ENCODE peak calls at places on chromosomes 16 and 17, in nine cellular contexts. A, U, W, P, F, C, J, V and S are unnamed samples.

GRCh38 chr17:52096056-52096455 is 62.5 kb downstream of the CA10 start:
- DNase-seq in A (no peak), U (no peak), W (no peak), P (no peak), F (no peak), C (no peak), J (no peak), V (no peak), S (no peak)

GRCh38 chr17:65108152-65108551 is 29.0 kb upstream of the RGS9 start:
- DNase-seq in A (no peak), U (no peak), W (no peak), P (no peak), F (no peak), C (no peak), J (no peak), V (no peak), S (no peak)

GRCh38 chr17:35448214-35448898 is at the start of gene SLFN13:
- DNase-seq in A (peak), U (peak), W (peak), P (peak), F (peak), C (no peak), J (peak), V (peak), S (peak)

GRCh38 chr16:82071421-82071820 is 36.4 kb downstream of the HSD17B2 start:
- DNase-seq in A (no peak), U (no peak), W (no peak), P (no peak), F (no peak), C (no peak), J (no peak), V (no peak), S (no peak)

GRCh38 chr16:35559911-35560636 is 2100.7 kb downstream of the TP53TG3F start:
- DNase-seq in A (no peak), U (no peak), W (no peak), P (no peak), F (no peak), C (no peak), J (no peak), V (no peak), S (no peak)

GRCh38 chr17:31093866-31094599 is 744 bp upstream of the NF1 start:
- DNase-seq in A (no peak), U (no peak), W (peak), P (no peak), F (no peak), C (no peak), J (no peak), V (no peak), S (no peak)

GRCh38 chr16:21263640-21264211 is 14.4 kb downstream of the CRYM start:
- DNase-seq in A (no peak), U (no peak), W (peak), P (no peak), F (no peak), C (no peak), J (peak), V (no peak), S (no peak)

GRCh38 chr16:11224894-11225676 is 30.9 kb downstream of the SOCS1 start:
- DNase-seq in A (peak), U (peak), W (peak), P (no peak), F (no peak), C (no peak), J (no peak), V (no peak), S (no peak)

GRCh38 chr17:56595831-56596740 is 2.6 kb downstream of the NOG start:
- DNase-seq in A (no peak), U (no peak), W (no peak), P (no peak), F (no peak), C (no peak), J (no peak), V (no peak), S (no peak)

GRCh38 chr17:39191750-39192510 is 5.5 kb downstream of the CACNB1 start:
- DNase-seq in A (no peak), U (no peak), W (no peak), P (no peak), F (no peak), C (no peak), J (no peak), V (no peak), S (no peak)

GRCh38 chr16:46947900-46948547 is 25.4 kb downstream of the DNAJA2 start:
- DNase-seq in A (no peak), U (no peak), W (no peak), P (peak), F (no peak), C (no peak), J (no peak), V (no peak), S (no peak)

GRCh38 chr17:45660474-45660873 is 123.6 kb upstream of the CRHR1 start:
- DNase-seq in A (no peak), U (no peak), W (no peak), P (no peak), F (no peak), C (no peak), J (no peak), V (no peak), S (no peak)

GRCh38 chr17:50213026-50214015 is 11.9 kb upstream of the COL1A1 start:
- DNase-seq in A (no peak), U (no peak), W (peak), P (no peak), F (no peak), C (no peak), J (no peak), V (no peak), S (no peak)

GRCh38 chr17:10114931-10115535 is 83.4 kb downstream of the GAS7 start:
- DNase-seq in A (peak), U (peak), W (peak), P (peak), F (peak), C (peak), J (peak), V (peak), S (peak)

GRCh38 chr16:50066482-50067289 is 916 bp downstream of the HEATR3 start:
- DNase-seq in A (no peak), U (no peak), W (no peak), P (no peak), F (no peak), C (no peak), J (no peak), V (no peak), S (no peak)

GRCh38 chr17:58335779-58336455 is 7.3 kb upstream of the TSPOAP1 start:
- DNase-seq in A (no peak), U (peak), W (no peak), P (no peak), F (no peak), C (no peak), J (no peak), V (no peak), S (peak)

GRCh38 chr17:9233271-9233599 is 211.9 kb downstream of the NTN1 start:
- DNase-seq in A (no peak), U (no peak), W (no peak), P (no peak), F (no peak), C (no peak), J (no peak), V (no peak), S (no peak)

GRCh38 chr17:40122466-40122943 is 734 bp downstream of the MSL1 start:
- DNase-seq in A (peak), U (no peak), W (peak), P (peak), F (no peak), C (no peak), J (no peak), V (no peak), S (no peak)

GRCh38 chr16:50265260-50265659 is 1.1 kb upstream of the ADCY7 start:
- DNase-seq in A (no peak), U (no peak), W (peak), P (no peak), F (no peak), C (no peak), J (no peak), V (no peak), S (no peak)

GRCh38 chr17:58388302-58389190 is 28.8 kb downstream of the RNF43 start:
- DNase-seq in A (no peak), U (no peak), W (no peak), P (no peak), F (no peak), C (no peak), J (no peak), V (no peak), S (no peak)

GRCh38 chr17:62675260-62675659 is 47.8 kb downstream of the MRC2 start:
- DNase-seq in A (no peak), U (no peak), W (no peak), P (no peak), F (no peak), C (no peak), J (no peak), V (no peak), S (no peak)

GRCh38 chr16:57957396-57958392 is 13.2 kb downstream of the CNGB1 start:
- DNase-seq in A (no peak), U (no peak), W (no peak), P (no peak), F (no peak), C (no peak), J (no peak), V (no peak), S (no peak)

GRCh38 chr16:72985148-72985882 is 62.6 kb downstream of the ZFHX3 start:
- DNase-seq in A (peak), U (no peak), W (no peak), P (peak), F (peak), C (no peak), J (no peak), V (peak), S (no peak)

GRCh38 chr17:76816590-76817135 is 51.5 kb upstream of the MGAT5B start:
- DNase-seq in A (no peak), U (peak), W (no peak), P (no peak), F (no peak), C (no peak), J (no peak), V (no peak), S (no peak)

GRCh38 chr17:76811028-76811427 is 57.2 kb upstream of the MGAT5B start:
- DNase-seq in A (no peak), U (no peak), W (no peak), P (no peak), F (no peak), C (no peak), J (no peak), V (no peak), S (no peak)

GRCh38 chr17:76811834-76812233 is 56.4 kb upstream of the MGAT5B start:
- DNase-seq in A (no peak), U (no peak), W (no peak), P (no peak), F (no peak), C (no peak), J (no peak), V (no peak), S (no peak)

GRCh38 chr17:76812248-76812647 is 56.0 kb upstream of the MGAT5B start:
- DNase-seq in A (no peak), U (no peak), W (no peak), P (no peak), F (no peak), C (no peak), J (no peak), V (no peak), S (no peak)

DNA sequence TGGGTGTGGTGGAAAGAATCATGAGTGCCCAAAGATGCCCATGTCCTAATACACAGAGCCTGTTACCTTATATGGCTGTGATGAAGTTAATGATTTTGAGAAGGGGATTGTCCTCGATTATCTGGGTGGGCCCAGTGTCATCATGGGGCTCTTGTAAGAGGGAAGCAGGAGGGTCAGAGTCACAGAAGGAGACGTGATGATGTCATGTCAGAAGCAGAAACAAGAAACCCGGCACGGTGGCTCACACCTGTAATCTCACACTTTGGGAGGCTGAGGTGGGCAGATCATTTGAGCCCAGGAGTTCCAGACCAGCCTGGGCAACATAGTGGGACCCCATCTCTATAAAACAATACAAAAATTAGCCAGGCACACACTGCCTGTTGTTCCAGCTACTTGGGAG is 55.2 kb upstream of the MGAT5B start:
- DNase-seq in A (no peak), U (no peak), W (no peak), P (no peak), F (no peak), C (no peak), J (no peak), V (no peak), S (no peak)
- H3K4me3 ChIP-seq in A (no peak), U (no peak), W (no peak), P (no peak), F (no peak), C (no peak), J (no peak), V (no peak), S (no peak)

GRCh38 chr17:7579839-7580630 is 597 bp downstream of the CD68 start:
- DNase-seq in A (no peak), U (no peak), W (no peak), P (no peak), F (no peak), C (no peak), J (no peak), V (no peak), S (no peak)
- H3K4me3 ChIP-seq in A (peak), U (no peak), W (peak), P (peak), F (peak), C (peak), J (no peak), V (peak), S (peak)

GRCh38 chr16:718922-719321 is 2.0 kb upstream of the ANTKMT start:
- DNase-seq in A (no peak), U (no peak), W (peak), P (no peak), F (no peak), C (no peak), J (no peak), V (no peak), S (no peak)

GRCh38 chr16:721765-722481 is 977 bp downstream of the ANTKMT start:
- DNase-seq in A (peak), U (no peak), W (no peak), P (no peak), F (no peak), C (no peak), J (no peak), V (no peak), S (no peak)

GRCh38 chr16:720990-721764 is at the start of gene ANTKMT:
- DNase-seq in A (peak), U (peak), W (peak), P (peak), F (peak), C (no peak), J (no peak), V (no peak), S (peak)

GRCh38 chr16:719815-720506 is 985 bp upstream of the ANTKMT start:
- DNase-seq in A (no peak), U (no peak), W (peak), P (no peak), F (no peak), C (no peak), J (no peak), V (no peak), S (no peak)

GRCh38 chr16:720507-720989 is 398 bp upstream of the ANTKMT start:
- DNase-seq in A (no peak), U (no peak), W (peak), P (no peak), F (no peak), C (no peak), J (no peak), V (no peak), S (no peak)
- H3K4me3 ChIP-seq in A (peak), U (peak), W (peak), P (peak), F (peak), C (peak), J (peak), V (peak), S (peak)

GRCh38 chr16:85619089-85619850 is 6.1 kb downstream of the GSE1 start:
- DNase-seq in A (no peak), U (no peak), W (no peak), P (no peak), F (no peak), C (no peak), J (no peak), V (no peak), S (no peak)
- H3K4me3 ChIP-seq in A (no peak), U (no peak), W (no peak), P (no peak), F (no peak), C (no peak), J (no peak), V (no peak), S (no peak)

GRCh38 chr16:71289732-71290062 is 495 bp upstream of the CMTR2 start:
- DNase-seq in A (no peak), U (no peak), W (no peak), P (no peak), F (no peak), C (no peak), J (no peak), V (no peak), S (no peak)
- H3K4me3 ChIP-seq in A (peak), U (peak), W (peak), P (peak), F (peak), C (peak), J (peak), V (peak), S (peak)

DNA sequence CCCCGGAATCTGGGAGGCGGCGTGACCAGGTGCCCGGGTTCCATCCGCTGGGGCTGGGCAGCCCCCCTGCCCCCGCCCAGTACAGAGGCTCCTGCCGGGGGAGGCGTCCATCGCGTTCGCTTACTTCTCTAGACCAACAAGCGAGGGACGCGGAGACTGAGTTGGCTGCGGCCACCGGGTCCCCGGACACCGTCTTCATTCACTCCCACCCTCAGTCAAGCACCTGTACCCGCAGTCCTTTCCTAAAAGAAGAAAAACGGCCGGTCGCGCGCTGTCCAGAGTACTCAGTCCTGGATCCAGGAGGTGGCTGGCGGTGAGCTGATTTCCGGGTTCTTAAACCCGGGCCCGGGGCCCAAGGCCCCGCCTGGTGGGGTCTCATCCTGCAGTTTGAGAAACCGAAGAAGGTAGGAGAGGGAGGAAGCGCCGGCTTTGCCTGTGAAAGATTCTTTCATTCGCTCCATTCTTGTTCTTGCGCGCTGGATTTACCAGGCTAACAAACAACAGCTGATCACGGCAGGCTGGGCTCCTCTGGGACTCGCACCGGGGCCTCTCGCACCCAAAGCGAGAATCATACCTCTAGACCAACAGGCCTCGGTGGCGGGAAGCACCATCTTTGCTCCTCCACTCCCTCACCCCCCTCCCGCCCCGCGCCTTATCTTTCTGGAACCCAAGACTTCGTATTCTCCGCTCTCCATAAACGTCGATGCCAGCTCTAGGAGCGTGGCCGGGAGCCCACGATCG is 17.4 kb upstream of the OR1F1 start:
- DNase-seq in A (no peak), U (no peak), W (no peak), P (no peak), F (no peak), C (no peak), J (no peak), V (no peak), S (no peak)
- H3K4me3 ChIP-seq in A (peak), U (peak), W (peak), P (no peak), F (peak), C (peak), J (peak), V (peak), S (peak)

GRCh38 chr17:37187262-37187661 is 188.5 kb upstream of the C17orf78 start:
- DNase-seq in A (no peak), U (no peak), W (no peak), P (no peak), F (no peak), C (no peak), J (no peak), V (no peak), S (no peak)
- H3K4me3 ChIP-seq in A (no peak), U (no peak), W (no peak), P (no peak), F (no peak), C (no peak), J (no peak), V (no peak), S (no peak)

GRCh38 chr16:85913141-85913601 is 14.2 kb downstream of the IRF8 start:
- DNase-seq in A (no peak), U (no peak), W (no peak), P (no peak), F (no peak), C (no peak), J (no peak), V (no peak), S (no peak)
- H3K4me3 ChIP-seq in A (no peak), U (no peak), W (no peak), P (no peak), F (no peak), C (no peak), J (no peak), V (no peak), S (no peak)

GRCh38 chr16:69921125-69921524 is 30.0 kb upstream of the CLEC18A start:
- DNase-seq in A (no peak), U (no peak), W (no peak), P (no peak), F (no peak), C (no peak), J (no peak), V (no peak), S (no peak)

GRCh38 chr16:69916445-69916844 is 34.7 kb upstream of the CLEC18A start:
- DNase-seq in A (no peak), U (no peak), W (no peak), P (no peak), F (no peak), C (no peak), J (no peak), V (no peak), S (no peak)

GRCh38 chr16:69917739-69918138 is 33.4 kb upstream of the CLEC18A start:
- DNase-seq in A (no peak), U (no peak), W (no peak), P (no peak), F (peak), C (no peak), J (peak), V (peak), S (no peak)

GRCh38 chr16:69917311-69917710 is 33.8 kb upstream of the CLEC18A start:
- DNase-seq in A (no peak), U (no peak), W (no peak), P (no peak), F (no peak), C (no peak), J (no peak), V (no peak), S (no peak)

GRCh38 chr16:69918241-69918640 is 32.9 kb upstream of the CLEC18A start:
- DNase-seq in A (no peak), U (no peak), W (no peak), P (no peak), F (no peak), C (no peak), J (no peak), V (no peak), S (no peak)
- H3K4me3 ChIP-seq in A (no peak), U (no peak), W (no peak), P (no peak), F (no peak), C (peak), J (no peak), V (no peak), S (no peak)